ENCODE peak calls at places on chromosomes 5 and 9, in four cellular contexts. Z is upper lobe of right lung, C is neural progenitor cell, I is sigmoid colon. D is an unnamed sample. For H3K4me1, the result is how much of the 10 kb centered on the place peaks cover.

GRCh38 chr9:15553528-15553898 is 670 bp downstream of the CCDC171 start:
- DNase-seq in Z (no peak), C (no peak), I (no peak), D (no peak)

GRCh38 chr5:137752873-137753226 is 1.3 kb downstream of the HNRNPA0 start:
- DNase-seq in Z (no peak), C (no peak), I (no peak), D (no peak)

GRCh38 chr9:68536876-68537490 is 3.7 kb downstream of the TMEM252 start:
- DNase-seq in Z (no peak), C (no peak), I (no peak), D (no peak)

GRCh38 chr5:57277085-57277484 is 103.2 kb downstream of the GPBP1 start:
- DNase-seq in Z (no peak), C (no peak), I (no peak), D (no peak)

GRCh38 chr9:120386390-120387131 is 193.4 kb downstream of the CDK5RAP2 start:
- DNase-seq in Z (no peak), C (no peak), I (peak), D (no peak)

GRCh38 chr9:124869986-124870560 is 8.1 kb downstream of the ARPC5L start:
- DNase-seq in Z (peak), C (no peak), I (no peak), D (peak)

GRCh38 chr5:87949665-87950640 is 318.7 kb downstream of the TMEM161B start:
- DNase-seq in Z (no peak), C (no peak), I (no peak), D (no peak)

GRCh38 chr5:155726267-155726666 is 600.7 kb upstream of the SGCD start:
- DNase-seq in Z (no peak), C (peak), I (no peak), D (no peak)

GRCh38 chr5:173312821-173313220 is 15.4 kb downstream of the STC2 start:
- DNase-seq in Z (no peak), C (no peak), I (no peak), D (no peak)

GRCh38 chr5:10354048-10354872 is 765 bp downstream of the MARCHF6 start:
- DNase-seq in Z (peak), C (peak), I (peak), D (no peak)

GRCh38 chr5:82522912-82523311 is 244.8 kb upstream of the RPS23 start:
- DNase-seq in Z (no peak), C (no peak), I (no peak), D (no peak)

GRCh38 chr9:21443849-21444625 is 3.8 kb downstream of the IFNA1 start:
- DNase-seq in Z (no peak), C (no peak), I (no peak), D (no peak)

GRCh38 chr9:88998911-88999310 is 7.6 kb downstream of the S1PR3 start:
- DNase-seq in Z (no peak), C (no peak), I (peak), D (peak)

GRCh38 chr5:89236900-89237299 is 353.9 kb upstream of the MEF2C start:
- DNase-seq in Z (no peak), C (no peak), I (no peak), D (no peak)

GRCh38 chr5:14676320-14676719 is 11.8 kb downstream of the OTULIN start:
- DNase-seq in Z (no peak), C (no peak), I (no peak), D (no peak)

GRCh38 chr5:14675865-14676300 is 11.4 kb downstream of the OTULIN start:
- DNase-seq in Z (no peak), C (no peak), I (no peak), D (no peak)

GRCh38 chr5:14673443-14673842 is 8.9 kb downstream of the OTULIN start:
- DNase-seq in Z (no peak), C (no peak), I (no peak), D (no peak)

GRCh38 chr5:14672508-14673394 is 8.2 kb downstream of the OTULIN start:
- DNase-seq in Z (no peak), C (no peak), I (no peak), D (no peak)

DNA sequence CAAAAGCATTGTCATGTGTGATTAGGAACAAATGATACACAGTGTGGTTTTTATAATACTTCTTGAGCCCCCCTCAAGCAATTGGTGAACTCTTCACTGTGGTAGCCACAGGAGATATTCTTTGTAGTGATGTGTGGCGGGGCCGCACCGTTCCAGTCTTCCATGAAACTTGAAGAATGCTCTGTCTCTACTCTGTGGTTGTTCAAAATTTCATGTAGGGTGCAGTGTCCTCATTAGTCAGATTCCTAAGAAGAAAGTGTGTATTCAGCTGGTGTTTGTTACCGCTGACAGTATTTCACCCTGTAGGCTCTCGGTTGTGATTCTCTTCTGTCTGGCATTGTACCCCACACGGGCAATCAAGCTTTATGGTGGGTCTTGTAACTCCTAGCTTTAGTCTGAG is 10.8 kb downstream of the OTULIN start:
- DNase-seq in Z (no peak), C (no peak), I (no peak), D (no peak)
- H3K4me1 ChIP-seq in Z (under half), C (under half), I (half or more), D (under half)

GRCh38 chr9:14155237-14155636 is 158.7 kb downstream of the NFIB start:
- DNase-seq in Z (no peak), C (no peak), I (no peak), D (no peak)

GRCh38 chr9:14158911-14159310 is 155.0 kb downstream of the NFIB start:
- DNase-seq in Z (no peak), C (no peak), I (no peak), D (no peak)

GRCh38 chr9:14159440-14160222 is 154.3 kb downstream of the NFIB start:
- DNase-seq in Z (no peak), C (no peak), I (no peak), D (no peak)

GRCh38 chr9:14156046-14156445 is 157.9 kb downstream of the NFIB start:
- DNase-seq in Z (no peak), C (no peak), I (no peak), D (no peak)

DNA sequence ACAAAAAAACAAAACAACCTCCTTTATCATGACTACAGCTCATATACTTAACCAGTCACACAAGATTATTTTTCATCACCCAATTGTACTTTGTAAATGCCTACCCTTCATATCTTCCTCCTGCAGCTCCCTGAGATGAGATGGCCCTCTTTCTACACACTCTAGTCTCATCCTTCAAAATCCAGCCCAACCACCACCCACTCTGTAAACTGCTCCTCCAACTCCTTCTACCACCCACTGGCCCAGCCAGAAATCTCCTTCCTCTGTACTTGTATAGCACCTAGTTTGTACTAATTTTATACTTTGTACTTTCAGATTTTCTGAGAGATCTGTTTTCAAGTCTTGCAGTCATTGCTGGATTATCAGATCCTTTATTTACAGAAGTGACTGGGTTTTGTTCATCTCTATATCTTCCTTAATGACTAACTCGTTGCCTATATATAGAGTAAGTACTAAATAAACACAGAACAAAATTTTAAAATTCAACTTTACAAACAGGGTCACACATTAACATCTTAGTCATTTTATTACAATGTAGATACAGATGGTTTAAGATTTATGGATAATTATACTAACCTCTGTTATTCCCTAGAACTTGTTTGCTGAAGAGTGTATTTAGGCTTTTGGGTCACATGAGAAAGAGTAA is 155.7 kb downstream of the NFIB start:
- DNase-seq in Z (no peak), C (no peak), I (no peak), D (no peak)
- TF ChIP-seq CTCF in Z (no peak), C (no peak), I (no peak), D (no peak)

DNA sequence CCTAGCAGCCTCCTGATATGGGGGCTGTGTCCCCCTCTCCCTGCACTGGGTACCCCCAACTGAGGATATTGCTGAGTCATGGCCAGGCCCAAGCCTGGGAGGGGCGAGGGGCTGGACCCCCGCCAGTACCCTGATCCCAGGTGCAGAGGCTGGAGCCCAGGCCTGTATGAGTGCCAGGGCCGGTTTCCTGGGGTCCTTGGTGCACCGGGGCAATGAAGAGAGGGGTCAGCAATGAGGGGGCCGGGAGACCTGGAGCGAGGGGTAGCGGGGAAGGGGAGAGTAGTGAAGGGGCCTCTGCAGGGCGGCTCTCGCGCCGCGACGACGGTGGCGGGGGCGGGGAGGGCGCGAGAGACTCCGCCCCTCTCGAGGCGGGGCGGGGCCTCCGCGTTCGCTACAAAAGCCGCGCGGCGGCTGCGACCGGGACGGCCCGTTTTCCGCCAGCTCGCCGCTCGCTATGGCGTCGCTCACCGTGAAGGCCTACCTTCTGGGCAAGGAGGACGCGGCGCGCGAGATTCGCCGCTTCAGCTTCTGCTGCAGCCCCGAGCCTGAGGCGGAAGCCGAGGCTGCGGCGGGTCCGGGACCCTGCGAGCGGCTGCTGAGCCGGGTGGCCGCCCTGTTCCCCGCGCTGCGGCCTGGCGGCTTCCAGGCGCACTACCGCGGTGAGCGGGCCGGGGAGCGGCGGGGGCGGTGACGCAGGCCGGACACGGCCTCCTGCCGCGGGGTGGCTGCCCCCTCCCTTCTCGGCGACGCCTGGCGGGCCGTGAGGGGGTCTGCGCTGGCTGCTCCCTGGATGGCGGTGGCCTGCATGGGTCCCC is at the start of gene SQSTM1:
- DNase-seq in Z (peak), C (peak), I (peak), D (peak)
- H3K4me1 ChIP-seq in Z (half or more), C (under half), I (half or more), D (half or more)

GRCh38 chr5:58335518-58335917 is 124.4 kb downstream of the PLK2 start:
- DNase-seq in Z (no peak), C (no peak), I (no peak), D (no peak)
- TF ChIP-seq CTCF in Z (no peak), C (no peak), I (no peak), D (no peak)

DNA sequence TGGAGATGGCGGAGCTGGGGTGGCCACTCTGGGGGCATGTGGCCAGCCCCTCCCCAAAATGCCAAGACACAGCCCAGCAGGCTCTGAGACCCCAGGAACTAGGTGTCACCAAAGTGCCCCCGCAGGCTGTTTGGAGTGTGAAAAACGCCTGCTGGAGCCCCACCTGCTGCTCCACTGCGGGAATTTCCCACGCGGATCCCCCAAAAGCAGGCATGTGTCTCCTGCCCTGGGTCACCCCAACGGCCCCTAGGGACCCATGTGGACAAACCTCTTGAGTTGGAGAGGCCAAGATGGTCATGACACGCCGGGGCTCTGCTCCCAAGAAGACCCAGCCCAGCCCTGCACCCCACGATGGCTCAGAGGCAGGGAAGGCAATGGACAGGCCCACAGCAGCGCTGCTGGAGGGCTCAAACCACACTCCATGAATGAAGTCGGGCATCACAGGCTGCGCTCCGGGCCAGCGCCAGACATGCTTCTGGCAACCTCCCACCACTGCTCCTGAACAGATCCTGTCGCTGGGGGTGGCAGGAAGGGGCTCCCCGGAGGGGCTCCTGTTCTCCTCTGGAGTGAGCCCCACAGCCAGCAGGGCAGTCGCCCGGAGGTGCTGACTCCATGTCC is 15.3 kb downstream of the NOTCH1 start:
- DNase-seq in Z (no peak), C (no peak), I (no peak), D (no peak)
- H3K4me1 ChIP-seq in Z (half or more), C (half or more), I (half or more), D (half or more)

DNA sequence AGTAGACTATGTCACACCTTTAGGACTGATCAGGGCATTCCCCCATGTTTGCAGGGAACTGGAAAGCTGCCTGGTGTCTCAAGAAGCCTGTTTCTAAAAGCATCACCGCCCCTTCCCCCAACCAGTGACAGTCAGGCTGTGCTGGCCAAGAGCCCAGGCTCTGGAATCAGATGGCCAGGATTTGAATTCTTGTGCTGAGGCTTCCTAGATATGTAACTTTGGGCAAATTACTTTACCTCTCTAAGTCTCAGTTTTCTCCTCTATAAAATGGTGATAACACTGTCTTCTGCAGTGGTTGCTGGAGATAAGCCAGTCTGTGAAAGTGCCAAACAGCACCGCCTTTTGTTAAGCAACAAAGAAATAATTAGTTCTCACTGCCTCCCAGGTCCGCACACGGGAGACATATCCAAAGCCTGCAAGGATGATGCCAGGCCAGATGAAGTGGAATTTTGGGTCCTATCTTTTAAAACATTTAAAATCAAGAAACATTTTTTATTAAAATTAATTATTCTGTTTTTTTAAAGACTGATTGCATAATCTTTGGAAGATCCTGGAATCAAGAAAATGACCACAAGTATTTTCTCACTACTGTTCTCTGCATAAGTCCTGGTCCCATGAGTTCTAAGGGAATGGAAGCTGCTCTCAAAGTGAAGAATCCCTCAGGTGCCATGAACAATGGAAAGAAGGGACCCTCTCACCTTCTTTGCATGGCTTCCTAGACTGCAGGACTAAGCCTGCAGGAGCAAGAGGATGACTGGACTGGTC is 13.9 kb downstream of the SLC31A2 start:
- DNase-seq in Z (no peak), C (no peak), I (peak), D (no peak)
- TF ChIP-seq CTCF in Z (no peak), C (no peak), I (no peak), D (no peak)

GRCh38 chr9:131610231-131610761 is 65.0 kb downstream of the PRRT1B start:
- DNase-seq in Z (no peak), C (no peak), I (peak), D (no peak)
- H3K4me1 ChIP-seq in Z (under half), C (under half), I (under half), D (under half)